ENCODE peak calls at places on chromosome 15, in four cellular contexts. T is endothelial cell, F is posterior cingulate gyrus, S is GM04504. W is an unnamed sample.

GRCh38 chr15:78739996-78740903 is 71.0 kb downstream of the ADAMTS7 start:
- DNase-seq in T (peak; percentile 83), F (no peak), S (no peak), W (no peak)

GRCh38 chr15:60000113-60000823 is 3.8 kb upstream of the FOXB1 start:
- DNase-seq in T (no peak), F (no peak), S (no peak), W (no peak)

GRCh38 chr15:66184936-66185790 is 68.4 kb downstream of the MEGF11 start:
- DNase-seq in T (no peak), F (no peak), S (no peak), W (no peak)

GRCh38 chr15:62977952-62978811 is 64.4 kb upstream of the TPM1 start:
- DNase-seq in T (no peak), F (no peak), S (peak; percentile 89), W (no peak)

GRCh38 chr15:101242160-101242998 is 9.5 kb downstream of the CHSY1 start:
- DNase-seq in T (no peak), F (no peak), S (peak; percentile 36), W (no peak)

GRCh38 chr15:96330064-96330449 is 443 bp upstream of the NR2F2 start:
- DNase-seq in T (peak; percentile 59), F (no peak), S (no peak), W (no peak)

GRCh38 chr15:74824976-74825375 is 1.5 kb upstream of the CPLX3 start:
- DNase-seq in T (no peak), F (no peak), S (no peak), W (no peak)

GRCh38 chr15:83887404-83887803 is 233.5 kb downstream of the ADAMTSL3 start:
- DNase-seq in T (no peak), F (no peak), S (no peak), W (no peak)

GRCh38 chr15:57522148-57522547 is 69.6 kb upstream of the MYZAP start:
- DNase-seq in T (no peak), F (no peak), S (no peak), W (no peak)